ENCODE peak calls at places on chromosomes 12 and 14, in seven cellular contexts. V is right atrium auricular region; U is GM10248; T is CD4-positive, alpha-beta T cell; I is naive thymus-derived CD8-positive, alpha-beta T cell; R is retina; Z is LoVo. K is an unnamed sample.

GRCh38 chr12:19744760-19745218 is 305.5 kb downstream of the AEBP2 start:
- DNase-seq in V (no peak), U (no peak), I (no peak), T (no peak), R (no peak), Z (peak), K (no peak)

GRCh38 chr14:80095623-80096022 is 115.7 kb downstream of the DIO2 start:
- DNase-seq in R (no peak), T (no peak), U (no peak), Z (no peak), V (no peak), I (no peak), K (no peak)

GRCh38 chr14:105162374-105162979 is 6.1 kb downstream of the JAG2 start:
- DNase-seq in T (no peak), V (no peak), Z (no peak), I (no peak), U (peak), R (no peak), K (no peak)

GRCh38 chr14:76657404-76657803 is 103.9 kb upstream of the VASH1 start:
- DNase-seq in V (no peak), T (no peak), Z (no peak), R (no peak), I (no peak), U (no peak), K (no peak)

GRCh38 chr14:101623685-101624444 is 62.6 kb downstream of the DIO3 start:
- DNase-seq in U (no peak), Z (no peak), T (no peak), V (no peak), I (no peak), R (no peak), K (no peak)

GRCh38 chr12:67107235-67107634 is 161.9 kb upstream of the CAND1 start:
- DNase-seq in V (no peak), I (no peak), Z (no peak), R (no peak), U (no peak), T (no peak), K (no peak)

GRCh38 chr14:32450919-32451675 is 122.0 kb downstream of the AKAP6 start:
- DNase-seq in T (no peak), Z (no peak), I (no peak), V (no peak), U (no peak), R (no peak), K (no peak)

GRCh38 chr14:62800577-62800976 is 244.7 kb downstream of the KCNH5 start:
- DNase-seq in T (no peak), I (no peak), R (no peak), V (no peak), U (no peak), Z (no peak), K (no peak)

GRCh38 chr14:101239065-101239464 is 322.2 kb upstream of the DIO3 start:
- DNase-seq in Z (no peak), T (no peak), R (no peak), V (no peak), I (no peak), U (no peak), K (no peak)

GRCh38 chr14:24965934-24966593 is 83.9 kb downstream of the STXBP6 start:
- DNase-seq in V (peak), U (no peak), R (no peak), I (no peak), Z (peak), T (no peak), K (no peak)

GRCh38 chr12:3718100-3718499 is 34.8 kb downstream of the CRACR2A start:
- DNase-seq in R (no peak), V (no peak), I (no peak), T (no peak), Z (no peak), U (peak), K (no peak)

GRCh38 chr12:53474819-53475218 is 22.9 kb downstream of the PCBP2 start:
- DNase-seq in R (no peak), Z (no peak), V (no peak), U (no peak), T (no peak), I (no peak), K (no peak)

GRCh38 chr12:114932806-114933205 is 248.8 kb upstream of the TBX3 start:
- DNase-seq in T (no peak), V (no peak), Z (no peak), U (no peak), I (no peak), R (no peak), K (no peak)

GRCh38 chr14:37681486-37681885 is 86.1 kb downstream of the TTC6 start:
- DNase-seq in U (no peak), Z (no peak), V (no peak), R (no peak), I (no peak), T (no peak), K (no peak)

GRCh38 chr14:99604766-99605298 is 825 bp upstream of the CCDC85C start:
- DNase-seq in V (no peak), T (peak), U (no peak), R (peak), Z (peak), I (peak), K (no peak)

GRCh38 chr12:91326043-91327027 is 143.7 kb upstream of the DCN start:
- DNase-seq in R (peak), Z (peak), U (peak), I (peak), V (peak), T (no peak), K (peak)

GRCh38 chr14:57390806-57391562 is 598 bp downstream of the NAA30 start:
- DNase-seq in T (peak), I (peak), R (peak), Z (peak), U (peak), V (no peak), K (no peak)

GRCh38 chr12:85280138-85280983 is at the start of gene ALX1:
- DNase-seq in R (peak), U (peak), Z (no peak), V (no peak), I (no peak), T (no peak), K (no peak)

GRCh38 chr14:74867673-74868072 is 8.3 kb downstream of the PROX2 start:
- DNase-seq in I (peak), R (no peak), Z (no peak), V (peak), U (no peak), T (peak), K (no peak)

GRCh38 chr12:114272071-114272470 is 133.9 kb downstream of the TBX5 start:
- DNase-seq in T (no peak), U (no peak), I (no peak), V (no peak), Z (no peak), R (no peak), K (no peak)

GRCh38 chr14:104553166-104554087 is 26.1 kb upstream of the C14orf180 start:
- DNase-seq in T (no peak), I (no peak), R (peak), Z (no peak), V (no peak), U (no peak), K (no peak)

GRCh38 chr12:132444957-132445883 is 44.7 kb upstream of the FBRSL1 start:
- DNase-seq in T (peak), I (peak), V (no peak), Z (no peak), R (peak), U (peak), K (no peak)

GRCh38 chr12:131895640-131896079 is 1.2 kb downstream of the ULK1 start:
- DNase-seq in U (no peak), R (peak), Z (no peak), T (no peak), V (no peak), I (no peak), K (no peak)

GRCh38 chr14:52937869-52938268 is 13.0 kb downstream of the FERMT2 start:
- DNase-seq in I (no peak), R (no peak), V (no peak), T (no peak), U (no peak), Z (no peak), K (no peak)

GRCh38 chr12:113955109-113955970 is 10.8 kb downstream of the RBM19 start:
- DNase-seq in Z (peak), I (no peak), V (no peak), U (no peak), T (no peak), R (no peak), K (peak)

GRCh38 chr14:79986251-79986650 is 225.1 kb downstream of the DIO2 start:
- DNase-seq in R (no peak), V (no peak), U (no peak), I (no peak), T (no peak), Z (no peak), K (no peak)

GRCh38 chr14:95496690-95497241 is 19.7 kb downstream of the SYNE3 start:
- DNase-seq in R (no peak), I (no peak), V (no peak), T (no peak), Z (no peak), U (no peak), K (no peak)

GRCh38 chr12:68080577-68080976 is 79.0 kb downstream of the IFNG start:
- DNase-seq in I (peak), R (no peak), Z (no peak), U (no peak), V (no peak), T (no peak), K (no peak)

GRCh38 chr14:54108481-54109471 is 152.2 kb upstream of the BMP4 start:
- DNase-seq in U (no peak), R (no peak), V (no peak), I (no peak), Z (peak), T (no peak), K (peak)

GRCh38 chr14:104288272-104288671 is 149.9 kb downstream of the KIF26A start:
- DNase-seq in Z (no peak), T (no peak), I (no peak), V (no peak), R (no peak), U (no peak), K (no peak)

GRCh38 chr12:109591041-109591440 is 17.4 kb downstream of the MVK start:
- DNase-seq in U (no peak), R (peak), Z (no peak), T (no peak), V (no peak), I (no peak), K (no peak)

GRCh38 chr14:71651228-71651627 is 281.0 kb upstream of the RGS6 start:
- DNase-seq in V (no peak), R (no peak), I (no peak), T (no peak), Z (no peak), U (no peak), K (no peak)

GRCh38 chr12:59672273-59672672 is 76.4 kb downstream of the SLC16A7 start:
- DNase-seq in Z (no peak), T (no peak), V (no peak), R (no peak), I (no peak), U (no peak), K (no peak)

GRCh38 chr14:25250516-25250915 is 200.6 kb upstream of the STXBP6 start:
- DNase-seq in U (no peak), T (no peak), R (no peak), I (no peak), V (no peak), Z (no peak), K (no peak)

GRCh38 chr14:74161526-74162158 is 76.9 kb downstream of the LIN52 start:
- DNase-seq in T (no peak), U (no peak), I (no peak), V (no peak), Z (no peak), R (peak), K (no peak)

GRCh38 chr14:89466460-89466859 is 49.4 kb upstream of the FOXN3 start:
- DNase-seq in V (no peak), T (no peak), U (peak), R (no peak), Z (no peak), I (peak), K (no peak)

GRCh38 chr12:128994869-128995268 is 141.6 kb downstream of the GLT1D1 start:
- DNase-seq in Z (no peak), I (no peak), R (no peak), U (no peak), V (no peak), T (no peak), K (no peak)

K was measured in HCT116.